ENCODE peak calls at places on chromosome 12, in five cellular contexts. B is neural crest cell, T is mesothelial cell of epicardium, Y is NCI-H1105, Z is H4. D is an unnamed sample.

GRCh38 chr12:120639771-120640721 is at the start of gene CABP1:
- DNase-seq in B (peak; percentile 54), T (peak; percentile 39), Y (peak; percentile 45), Z (no peak), D (peak; percentile 65)

GRCh38 chr12:53569174-53569557 is 57.0 kb downstream of the ATF7 start:
- DNase-seq in B (no peak), T (no peak), Y (no peak), Z (no peak), D (no peak)

GRCh38 chr12:112401903-112402498 is 7.4 kb downstream of the RPL6 start:
- DNase-seq in B (no peak), T (no peak), Y (no peak), Z (no peak), D (no peak)

GRCh38 chr12:84507914-84508313 is 404.7 kb downstream of the SLC6A15 start:
- DNase-seq in B (no peak), T (no peak), Y (no peak), Z (no peak), D (no peak)

GRCh38 chr12:75364918-75365317 is 26.0 kb upstream of the GLIPR1L2 start:
- DNase-seq in B (no peak), T (no peak), Y (no peak), Z (no peak), D (no peak)

GRCh38 chr12:47742253-47742825 is 16.3 kb downstream of the RAPGEF3 start:
- DNase-seq in B (peak; percentile 53), T (no peak), Y (no peak), Z (peak; percentile 32), D (peak; percentile 86)

GRCh38 chr12:114625294-114625851 is 58.6 kb downstream of the TBX3 start:
- DNase-seq in B (peak; percentile 77), T (peak; percentile 43), Y (peak; percentile 50), Z (peak; percentile 69), D (peak; percentile 76)

GRCh38 chr12:106223485-106224391 is 24.1 kb downstream of the CKAP4 start:
- DNase-seq in B (peak; percentile 80), T (no peak), Y (peak; percentile 48), Z (peak; percentile 54), D (peak; percentile 79)

GRCh38 chr12:124746649-124747425 is 116.8 kb downstream of the SCARB1 start:
- DNase-seq in B (no peak), T (no peak), Y (no peak), Z (no peak), D (no peak)

GRCh38 chr12:94149781-94150482 is 1.6 kb downstream of the PLXNC1 start:
- DNase-seq in B (no peak), T (no peak), Y (no peak), Z (no peak), D (peak; percentile 62)

GRCh38 chr12:82099216-82099615 is 259.0 kb downstream of the CCDC59 start:
- DNase-seq in B (no peak), T (no peak), Y (peak; percentile 4), Z (no peak), D (no peak)

GRCh38 chr12:106269150-106269771 is 21.4 kb upstream of the CKAP4 start:
- DNase-seq in B (no peak), T (no peak), Y (no peak), Z (no peak), D (no peak)

GRCh38 chr12:92696240-92696639 is 6.5 kb upstream of the PLEKHG7 start:
- DNase-seq in B (no peak), T (no peak), Y (no peak), Z (peak; percentile 16), D (no peak)

GRCh38 chr12:51281202-51281924 is 11.1 kb upstream of the SMAGP start:
- DNase-seq in B (no peak), T (no peak), Y (no peak), Z (no peak), D (no peak)

GRCh38 chr12:121786441-121786825 is 7.1 kb downstream of the RHOF start:
- DNase-seq in B (no peak), T (no peak), Y (no peak), Z (peak; percentile 86), D (peak; percentile 73)

GRCh38 chr12:106304797-106305196 is 2.3 kb downstream of the TCP11L2 start:
- DNase-seq in B (no peak), T (no peak), Y (no peak), Z (no peak), D (no peak)

GRCh38 chr12:11920231-11920630 is 150.5 kb upstream of the BCL2L14 start:
- DNase-seq in B (no peak), T (no peak), Y (no peak), Z (peak; percentile 51), D (no peak)

GRCh38 chr12:25553083-25553482 is at the start of gene LMNTD1:
- DNase-seq in B (no peak), T (no peak), Y (no peak), Z (no peak), D (no peak)

GRCh38 chr12:68334136-68334535 is 2.0 kb upstream of the MDM1 start:
- DNase-seq in B (no peak), T (no peak), Y (no peak), Z (peak; percentile 18), D (no peak)

GRCh38 chr12:132130690-132131089 is 13.4 kb downstream of the DDX51 start:
- DNase-seq in B (no peak), T (no peak), Y (no peak), Z (no peak), D (no peak)

GRCh38 chr12:66268562-66268961 is 33.7 kb upstream of the HELB start:
- DNase-seq in B (no peak), T (no peak), Y (no peak), Z (no peak), D (no peak)

GRCh38 chr12:581321-581720 is 81.9 kb downstream of the NINJ2 start:
- DNase-seq in B (no peak), T (no peak), Y (no peak), Z (no peak), D (peak; percentile 36)

GRCh38 chr12:13981296-13981962 is at the start of gene GRIN2B:
- DNase-seq in B (peak; percentile 27), T (no peak), Y (no peak), Z (no peak), D (peak; percentile 51)

GRCh38 chr12:72957454-72957853 is 685.3 kb downstream of the TRHDE start:
- DNase-seq in B (no peak), T (no peak), Y (no peak), Z (no peak), D (no peak)

GRCh38 chr12:123391546-123392343 is 7.8 kb downstream of the KMT5A start:
- DNase-seq in B (no peak), T (no peak), Y (no peak), Z (no peak), D (no peak)

GRCh38 chr12:101695698-101696097 is 1.7 kb upstream of the CHPT1 start:
- DNase-seq in B (no peak), T (no peak), Y (no peak), Z (no peak), D (no peak)

GRCh38 chr12:45518516-45519235 is 210.8 kb upstream of the ARID2 start:
- DNase-seq in B (no peak), T (no peak), Y (no peak), Z (no peak), D (no peak)

GRCh38 chr12:103956515-103957027 is 9.1 kb upstream of the TDG start:
- DNase-seq in B (no peak), T (no peak), Y (no peak), Z (no peak), D (peak; percentile 47)

GRCh38 chr12:52543985-52544888 is 8.7 kb downstream of the KRT71 start:
- DNase-seq in B (no peak), T (no peak), Y (no peak), Z (no peak), D (no peak)

GRCh38 chr12:1793426-1794210 is 26.7 kb upstream of the LRTM2 start:
- DNase-seq in B (no peak), T (no peak), Y (no peak), Z (no peak), D (no peak)

GRCh38 chr12:94380507-94380906 is 79.2 kb downstream of the CEP83 start:
- DNase-seq in B (no peak), T (no peak), Y (no peak), Z (no peak), D (no peak)

GRCh38 chr12:26443309-26443708 is 247.9 kb downstream of the SSPN start:
- DNase-seq in B (no peak), T (no peak), Y (no peak), Z (no peak), D (no peak)

GRCh38 chr12:113271853-113272561 is 50.7 kb downstream of the TPCN1 start:
- DNase-seq in B (no peak), T (no peak), Y (no peak), Z (peak; percentile 35), D (peak; percentile 35)

GRCh38 chr12:6810758-6811157 is 10.9 kb upstream of the GPR162 start:
- DNase-seq in B (no peak), T (no peak), Y (no peak), Z (no peak), D (no peak)

GRCh38 chr12:83827860-83828259 is 1084.7 kb downstream of the SLC6A15 start:
- DNase-seq in B (no peak), T (no peak), Y (no peak), Z (peak; percentile 65), D (no peak)

D was measured in Caco-2.